ENCODE peak calls at places on chromosomes 16 and 17, in ten cellular contexts. R is aorta, G is H1, U is HAP-1, B is esophagus squamous epithelium, S is cardiac muscle cell, Z is SJCRH30, P is A673, C is right lobe of liver, W is IMR-90. I is an unnamed sample. For H3K9me3 and H3K4me1, the result is how much of the 10 kb centered on the place peaks cover.

GRCh38 chr17:48457080-48457836 is 27.2 kb upstream of the SKAP1 start:
- DNase-seq in R (peak), G (peak), U (peak), B (no peak), S (peak), Z (peak), P (peak), C (peak), W (peak), I (peak)

GRCh38 chr16:79618041-79618711 is 17.6 kb upstream of the MAF start:
- DNase-seq in R (no peak), G (no peak), U (no peak), B (no peak), S (no peak), Z (no peak), P (no peak), C (no peak), W (no peak), I (no peak)

GRCh38 chr16:23557779-23558330 is 328 bp downstream of the UBFD1 start:
- DNase-seq in R (peak), G (no peak), U (peak), B (no peak), S (peak), Z (no peak), P (no peak), C (peak), W (peak), I (no peak)

GRCh38 chr16:8070501-8070900 is 519.8 kb downstream of the TMEM114 start:
- DNase-seq in R (no peak), G (no peak), U (no peak), B (no peak), S (no peak), Z (no peak), P (no peak), C (no peak), W (no peak), I (no peak)

GRCh38 chr16:66309-67182 is 5.9 kb downstream of the RHBDF1 start:
- DNase-seq in R (peak), G (no peak), U (no peak), B (no peak), S (no peak), Z (no peak), P (no peak), C (no peak), W (no peak), I (no peak)

GRCh38 chr17:28267720-28268609 is 51.0 kb upstream of the TMEM97 start:
- DNase-seq in R (no peak), G (no peak), U (no peak), B (no peak), S (no peak), Z (no peak), P (no peak), C (no peak), W (no peak), I (no peak)

GRCh38 chr16:70594569-70594968 is 51.8 kb upstream of the IL34 start:
- DNase-seq in R (peak), G (no peak), U (no peak), B (no peak), S (no peak), Z (no peak), P (no peak), C (no peak), W (no peak), I (no peak)

GRCh38 chr17:40548982-40549680 is 16.1 kb downstream of the CCR7 start:
- DNase-seq in R (no peak), G (no peak), U (no peak), B (no peak), S (no peak), Z (peak), P (no peak), C (peak), W (peak), I (no peak)

GRCh38 chr17:45184144-45184543 is 22.5 kb downstream of the HEXIM2 start:
- DNase-seq in R (no peak), G (no peak), U (no peak), B (no peak), S (no peak), Z (no peak), P (no peak), C (no peak), W (no peak), I (no peak)

GRCh38 chr17:49315974-49316570 is 46.0 kb downstream of the ZNF652 start:
- DNase-seq in R (no peak), G (no peak), U (no peak), B (no peak), S (no peak), Z (no peak), P (peak), C (no peak), W (peak), I (no peak)

GRCh38 chr17:14793237-14793636 is 471.9 kb downstream of the PMP22 start:
- DNase-seq in R (no peak), G (no peak), U (no peak), B (no peak), S (no peak), Z (no peak), P (no peak), C (no peak), W (peak), I (no peak)

GRCh38 chr17:49512296-49513043 is 17.4 kb downstream of the NGFR start:
- DNase-seq in R (no peak), G (no peak), U (no peak), B (no peak), S (no peak), Z (no peak), P (no peak), C (no peak), W (no peak), I (no peak)

DNA sequence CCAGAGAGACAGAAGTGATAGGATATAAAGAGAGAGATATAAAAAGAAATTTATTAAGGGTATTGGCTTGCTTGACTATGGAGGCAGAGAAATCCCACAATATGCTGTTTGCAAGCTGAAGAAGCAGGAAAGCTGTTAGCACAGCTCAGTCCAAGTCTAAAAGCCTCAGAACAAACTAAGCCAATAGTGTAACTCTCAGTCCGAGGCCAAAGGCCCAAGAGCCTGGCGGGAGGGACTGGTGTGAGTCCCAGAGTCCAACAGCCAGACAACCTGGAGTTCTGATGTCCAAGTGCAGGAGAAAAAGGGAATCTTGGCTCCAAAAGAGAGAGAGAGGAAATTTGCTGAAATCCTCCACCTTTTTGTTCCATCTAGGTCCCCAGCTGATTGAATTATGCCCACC is 30.3 kb upstream of the NACA2 start:
- DNase-seq in R (no peak), G (no peak), U (no peak), B (no peak), S (no peak), Z (no peak), P (no peak), C (peak), W (no peak), I (no peak)
- H3K9me3 ChIP-seq in R (under half), G (under half), U (under half), B (under half), S (under half), Z (under half), P (under half), C (under half), W (under half), I (under half)

GRCh38 chr16:66517586-66518263 is 32.2 kb downstream of the TK2 start:
- DNase-seq in R (peak), G (no peak), U (no peak), B (no peak), S (no peak), Z (no peak), P (no peak), C (peak), W (no peak), I (no peak)
- H3K4me3 ChIP-seq in R (no peak), G (no peak), U (no peak), B (no peak), S (no peak), Z (no peak), P (no peak), C (peak), W (no peak), I (no peak)

GRCh38 chr16:18936727-18937340 is 10.6 kb upstream of the SMG1 start:
- DNase-seq in R (no peak), G (no peak), U (no peak), B (no peak), S (no peak), Z (no peak), P (no peak), C (peak), W (no peak), I (no peak)

GRCh38 chr16:18937390-18937789 is 11.2 kb upstream of the SMG1 start:
- DNase-seq in R (no peak), G (no peak), U (no peak), B (no peak), S (no peak), Z (no peak), P (no peak), C (no peak), W (no peak), I (no peak)

GRCh38 chr16:18942069-18942468 is 15.9 kb upstream of the SMG1 start:
- DNase-seq in R (no peak), G (no peak), U (no peak), B (no peak), S (no peak), Z (no peak), P (no peak), C (no peak), W (no peak), I (no peak)

GRCh38 chr16:18941471-18941870 is 15.3 kb upstream of the SMG1 start:
- DNase-seq in R (no peak), G (no peak), U (no peak), B (no peak), S (no peak), Z (no peak), P (no peak), C (no peak), W (no peak), I (no peak)

GRCh38 chr16:18938986-18939385 is 12.8 kb upstream of the SMG1 start:
- DNase-seq in R (no peak), G (no peak), U (no peak), B (no peak), S (no peak), Z (no peak), P (no peak), C (no peak), W (no peak), I (no peak)
- H3K4me1 ChIP-seq in R (under half), G (under half), U (under half), B (under half), S (under half), Z (under half), P (under half), C (under half), W (under half), I (under half)

GRCh38 chr16:35691057-35691456 is 2231.6 kb downstream of the TP53TG3F start:
- DNase-seq in R (no peak), G (no peak), U (no peak), B (no peak), S (no peak), Z (no peak), P (no peak), C (no peak), W (no peak), I (no peak)

GRCh38 chr16:35687781-35688180 is 2228.4 kb downstream of the TP53TG3F start:
- DNase-seq in R (no peak), G (no peak), U (no peak), B (no peak), S (no peak), Z (no peak), P (no peak), C (no peak), W (no peak), I (no peak)

GRCh38 chr16:35692824-35693223 is 2233.4 kb downstream of the TP53TG3F start:
- DNase-seq in R (no peak), G (no peak), U (no peak), B (no peak), S (no peak), Z (no peak), P (no peak), C (no peak), W (no peak), I (no peak)

GRCh38 chr16:35689764-35690163 is 2230.4 kb downstream of the TP53TG3F start:
- DNase-seq in R (no peak), G (no peak), U (no peak), B (no peak), S (no peak), Z (no peak), P (no peak), C (no peak), W (no peak), I (no peak)

GRCh38 chr16:35690413-35690812 is 2231.0 kb downstream of the TP53TG3F start:
- DNase-seq in R (no peak), G (no peak), U (no peak), B (no peak), S (no peak), Z (no peak), P (no peak), C (peak), W (no peak), I (no peak)
- H3K9me3 ChIP-seq in R (under half), G (under half), U (under half), B (under half), S (under half), Z (under half), P (half or more), C (under half), W (under half), I (half or more)

GRCh38 chr16:87731607-87732006 is 34.2 kb downstream of the KLHDC4 start:
- DNase-seq in R (no peak), G (no peak), U (no peak), B (no peak), S (no peak), Z (no peak), P (no peak), C (no peak), W (no peak), I (no peak)
- H3K4me3 ChIP-seq in R (no peak), G (no peak), U (no peak), B (no peak), S (no peak), Z (no peak), P (no peak), C (no peak), W (no peak), I (no peak)

DNA sequence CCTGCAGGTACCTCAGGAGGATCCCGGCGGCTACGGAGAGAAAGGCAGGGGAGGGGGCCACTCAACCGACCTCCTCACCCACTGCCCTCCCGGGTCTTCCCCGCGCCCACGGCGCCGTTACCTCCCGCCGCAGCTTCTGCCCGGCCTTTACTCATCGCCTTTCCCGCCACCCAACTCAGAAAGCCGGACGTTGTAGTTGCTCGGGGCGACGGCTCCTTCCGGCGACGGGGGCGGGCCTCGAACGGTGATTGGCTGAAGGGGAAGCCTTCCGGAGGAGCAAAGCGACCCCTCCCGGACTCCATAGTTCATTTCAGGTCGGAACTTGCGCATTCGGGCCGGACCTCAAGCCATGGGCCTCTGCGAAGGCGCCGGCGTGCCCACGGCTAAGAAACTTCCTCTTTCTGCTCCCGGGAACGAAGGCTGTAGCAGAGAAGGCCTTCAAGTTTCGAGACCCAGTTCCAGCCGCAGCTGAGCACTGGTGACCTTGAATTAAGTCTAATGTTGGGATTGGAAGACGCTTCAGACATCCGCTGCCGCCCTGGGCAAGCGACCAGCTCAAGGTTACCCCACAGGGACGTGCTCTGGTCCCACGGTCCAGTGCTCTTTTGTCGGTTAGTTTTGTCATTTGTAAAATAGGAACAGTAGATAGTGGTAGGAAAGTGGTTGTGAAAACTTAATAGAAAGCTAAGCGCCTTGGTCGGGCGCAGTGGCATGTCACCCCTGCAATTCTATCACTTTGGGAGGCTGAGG is at the start of gene PSMC3IP:
- DNase-seq in R (peak), G (peak), U (peak), B (peak), S (peak), Z (peak), P (peak), C (peak), W (peak), I (peak)
- H3K4me1 ChIP-seq in R (under half), G (under half), U (under half), B (under half), S (under half), Z (under half), P (under half), C (under half), W (under half), I (under half)

GRCh38 chr16:25905810-25906209 is 214.1 kb downstream of the HS3ST4 start:
- DNase-seq in R (no peak), G (no peak), U (no peak), B (no peak), S (no peak), Z (no peak), P (no peak), C (no peak), W (no peak), I (no peak)
- H3K9me3 ChIP-seq in R (under half), G (under half), U (under half), B (under half), S (under half), Z (under half), P (under half), C (under half), W (under half), I (under half)

GRCh38 chr17:81518113-81518784 is 5.7 kb upstream of the ACTG1 start:
- DNase-seq in R (no peak), G (peak), U (no peak), B (no peak), S (peak), Z (no peak), P (no peak), C (no peak), W (no peak), I (no peak)
- H3K4me3 ChIP-seq in R (peak), G (peak), U (no peak), B (peak), S (no peak), Z (no peak), P (no peak), C (peak), W (peak), I (no peak)

GRCh38 chr17:77462101-77462500 is 321.3 kb downstream of the SEC14L1 start:
- DNase-seq in R (no peak), G (no peak), U (no peak), B (no peak), S (no peak), Z (no peak), P (no peak), C (no peak), W (no peak), I (peak)
- H3K4me1 ChIP-seq in R (under half), G (under half), U (under half), B (under half), S (half or more), Z (under half), P (under half), C (under half), W (under half), I (half or more)